ENCODE peak calls at places on chromosome 12, in four cellular contexts. A is T47D, H is HCT116, Q is GM12878. U is an unnamed sample.
A peak's percentile ranks its signal among the peaks of the same experiment; 100 is the strongest.

GRCh38 chr12:103538397-103538796 is 42.6 kb upstream of the C12orf42 start:
- DNase-seq in H (no peak), Q (no peak), A (no peak), U (no peak)

GRCh38 chr12:107468182-107468581 is 217.4 kb upstream of the PWP1 start:
- DNase-seq in A (no peak), Q (no peak), H (no peak), U (no peak)

GRCh38 chr12:113366827-113367226 is 8.4 kb downstream of the PLBD2 start:
- DNase-seq in Q (no peak), A (no peak), H (no peak), U (no peak)

GRCh38 chr12:7060353-7060954 is at the start of gene C1S:
- DNase-seq in H (no peak), A (no peak), Q (no peak), U (peak; percentile 93)

GRCh38 chr12:6330192-6330591 is 11.7 kb downstream of the TNFRSF1A start:
- DNase-seq in H (no peak), Q (peak; percentile 68), A (no peak), U (no peak)

GRCh38 chr12:63989301-63989845 is 144.9 kb downstream of the SRGAP1 start:
- DNase-seq in Q (no peak), A (no peak), H (no peak), U (peak; percentile 55)

GRCh38 chr12:118120579-118121363 is 15.2 kb upstream of the PEBP1 start:
- DNase-seq in A (peak; percentile 79), H (no peak), Q (no peak), U (peak; percentile 91)

GRCh38 chr12:38919191-38919590 is 13.8 kb upstream of the CPNE8 start:
- DNase-seq in A (no peak), Q (no peak), H (no peak), U (no peak)

GRCh38 chr12:56257491-56258067 is 605 bp downstream of the ANKRD52 start:
- DNase-seq in H (no peak), Q (no peak), A (peak; percentile 75), U (peak; percentile 36)

GRCh38 chr12:55972045-55972843 is 1.6 kb upstream of the RAB5B start:
- DNase-seq in A (no peak), H (no peak), Q (no peak), U (peak; percentile 60)

GRCh38 chr12:77685112-77685511 is 145.6 kb upstream of the NAV3 start:
- DNase-seq in H (peak; percentile 71), A (peak; percentile 21), Q (peak; percentile 7), U (peak; percentile 56)

GRCh38 chr12:102484017-102484731 is 3.8 kb upstream of the IGF1 start:
- DNase-seq in H (peak; percentile 34), Q (peak; percentile 84), A (peak; percentile 36), U (peak; percentile 26)
- TF ChIP-seq JUND in H (no peak), Q (no peak), A (no peak), U (no peak)

GRCh38 chr12:23564454-23564853 is 385.0 kb downstream of the SOX5 start:
- DNase-seq in A (no peak), Q (no peak), H (no peak), U (no peak)

GRCh38 chr12:23566133-23566532 is 383.3 kb downstream of the SOX5 start:
- DNase-seq in Q (no peak), H (no peak), A (no peak), U (no peak)

GRCh38 chr12:23569388-23569787 is 380.1 kb downstream of the SOX5 start:
- DNase-seq in A (no peak), H (no peak), Q (no peak), U (no peak)
- TF ChIP-seq JUND in A (no peak), H (no peak), Q (no peak), U (no peak)

GRCh38 chr12:95257541-95257940 is 39.9 kb downstream of the VEZT start:
- DNase-seq in A (no peak), Q (no peak), H (no peak), U (no peak)
- TF ChIP-seq JUND in A (no peak), Q (no peak), H (no peak), U (no peak)

GRCh38 chr12:39919790-39920189 is 186.1 kb downstream of the SLC2A13 start:
- DNase-seq in A (no peak), H (no peak), Q (no peak), U (no peak)
- TF ChIP-seq JUND in A (no peak), H (no peak), Q (no peak), U (no peak)

GRCh38 chr12:13248956-13249355 is 52.4 kb downstream of the EMP1 start:
- DNase-seq in A (no peak), Q (no peak), H (no peak), U (no peak)

GRCh38 chr12:13252616-13253015 is 56.1 kb downstream of the EMP1 start:
- DNase-seq in H (no peak), A (no peak), Q (no peak), U (no peak)

GRCh38 chr12:13251496-13251895 is 55.0 kb downstream of the EMP1 start:
- DNase-seq in H (no peak), Q (no peak), A (no peak), U (no peak)

GRCh38 chr12:13252024-13252423 is 55.5 kb downstream of the EMP1 start:
- DNase-seq in Q (no peak), H (no peak), A (no peak), U (no peak)

DNA sequence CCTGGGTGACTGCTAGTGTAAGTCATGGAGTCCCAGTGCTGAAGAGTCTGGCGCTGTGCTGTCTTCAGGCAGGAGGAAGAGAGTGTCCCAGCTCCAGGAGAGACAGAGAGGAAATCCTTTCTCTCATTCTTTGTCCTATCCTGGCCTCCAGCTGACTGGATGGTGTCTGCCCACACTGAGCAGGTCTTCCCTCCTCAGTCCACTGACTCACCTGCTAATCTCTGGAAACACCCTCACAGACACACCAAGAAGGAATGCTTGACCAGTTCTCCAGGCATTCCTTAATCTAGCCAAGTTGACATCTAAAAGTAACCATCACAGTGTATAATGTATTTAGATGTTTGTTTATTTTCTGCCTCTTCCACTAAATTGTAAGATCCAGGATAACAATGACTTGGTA is 53.9 kb downstream of the EMP1 start:
- DNase-seq in Q (no peak), H (peak; percentile 18), A (no peak), U (no peak)
- TF ChIP-seq JUND in Q (no peak), H (peak; percentile 44), A (no peak), U (no peak)

GRCh38 chr12:47346251-47347019 is 266.7 kb upstream of the AMIGO2 start:
- DNase-seq in Q (no peak), H (no peak), A (no peak), U (peak; percentile 93)

GRCh38 chr12:47349102-47349769 is 269.5 kb upstream of the AMIGO2 start:
- DNase-seq in A (no peak), H (no peak), Q (no peak), U (no peak)

GRCh38 chr12:47353508-47353907 is 273.7 kb upstream of the AMIGO2 start:
- DNase-seq in H (no peak), Q (no peak), A (no peak), U (no peak)

GRCh38 chr12:47348206-47348605 is 268.4 kb upstream of the AMIGO2 start:
- DNase-seq in A (no peak), H (no peak), Q (no peak), U (no peak)

GRCh38 chr12:47349770-47350408 is 270.1 kb upstream of the AMIGO2 start:
- DNase-seq in Q (no peak), H (no peak), A (no peak), U (no peak)
- TF ChIP-seq JUND in Q (no peak), H (no peak), A (no peak), U (no peak)

GRCh38 chr12:28421374-28421773 is 231.1 kb downstream of the CCDC91 start:
- DNase-seq in H (no peak), Q (no peak), A (no peak), U (no peak)

GRCh38 chr12:28425531-28425930 is 235.3 kb downstream of the CCDC91 start:
- DNase-seq in H (no peak), A (no peak), Q (no peak), U (no peak)

GRCh38 chr12:28427046-28427445 is 236.8 kb downstream of the CCDC91 start:
- DNase-seq in H (no peak), Q (no peak), A (no peak), U (no peak)

GRCh38 chr12:28424965-28425364 is 234.7 kb downstream of the CCDC91 start:
- DNase-seq in Q (no peak), H (no peak), A (no peak), U (peak; percentile 22)
- TF ChIP-seq JUND in Q (no peak), H (no peak), A (no peak), U (no peak)

GRCh38 chr12:21991526-21991925 is 50.3 kb upstream of the ABCC9 start:
- DNase-seq in A (no peak), H (no peak), Q (no peak), U (no peak)

GRCh38 chr12:21989819-21990412 is 48.7 kb upstream of the ABCC9 start:
- DNase-seq in Q (no peak), H (peak; percentile 13), A (no peak), U (peak; percentile 1)

GRCh38 chr12:21988619-21989018 is 47.4 kb upstream of the ABCC9 start:
- DNase-seq in H (no peak), Q (no peak), A (no peak), U (no peak)

GRCh38 chr12:21993438-21993981 is 52.3 kb upstream of the ABCC9 start:
- DNase-seq in H (no peak), Q (no peak), A (no peak), U (no peak)

GRCh38 chr12:21992823-21993222 is 51.6 kb upstream of the ABCC9 start:
- DNase-seq in H (no peak), Q (no peak), A (no peak), U (no peak)
- TF ChIP-seq JUND in H (no peak), Q (no peak), A (no peak), U (no peak)

DNA sequence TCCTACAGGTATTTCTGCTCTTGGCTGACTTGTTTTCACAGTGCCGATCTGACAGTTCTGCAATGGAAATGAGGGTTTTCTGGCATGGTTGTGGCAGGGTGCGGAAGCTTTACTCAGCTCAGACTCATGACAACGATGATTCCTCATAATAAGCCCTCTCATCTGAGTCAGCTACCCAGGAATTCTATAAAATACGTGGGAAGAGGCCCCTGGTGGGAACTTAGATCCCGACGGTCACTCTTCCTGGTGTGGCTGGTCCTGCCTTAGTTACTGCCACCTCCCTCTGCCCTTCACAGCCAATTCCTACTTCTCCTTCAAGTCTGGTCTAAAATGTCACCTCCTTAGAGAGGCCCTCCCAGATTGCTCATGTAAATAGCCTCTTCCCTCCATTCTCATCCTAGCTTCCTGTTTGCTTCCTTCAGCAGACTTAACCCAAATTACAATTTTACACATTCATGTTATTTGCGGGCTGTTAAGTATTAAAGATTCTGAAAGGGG is 104.2 kb upstream of the MAP1LC3B2 start:
- DNase-seq in H (peak; percentile 96), Q (no peak), A (no peak), U (no peak)
- TF ChIP-seq JUND in H (peak; percentile 94), Q (no peak), A (no peak), U (no peak)

U was measured in HepG2.